ENCODE peak calls at places on chromosomes 13 and 19, in eight cellular contexts. K, H, B, Z, G, T, S and W are unnamed samples.

GRCh38 chr13:97855570-97855970 is 97.9 kb upstream of the IPO5 start:
- DNase-seq in K (peak; percentile 76), H (peak; percentile 87), B (peak; percentile 40), Z (peak; percentile 62), G (peak; percentile 92), T (peak; percentile 10), S (peak; percentile 37), W (no peak)

GRCh38 chr13:73722120-73722519 is 412.1 kb downstream of the KLF12 start:
- DNase-seq in K (peak; percentile 42), H (no peak), B (no peak), Z (no peak), G (peak; percentile 58), T (no peak), S (no peak), W (no peak)

GRCh38 chr13:25967144-25967543 is 84.7 kb downstream of the SHISA2 start:
- DNase-seq in K (no peak), H (no peak), B (no peak), Z (no peak), G (no peak), T (no peak), S (no peak), W (no peak)

GRCh38 chr13:81986308-81986707 is 1645.4 kb upstream of the SPRY2 start:
- DNase-seq in K (no peak), H (no peak), B (no peak), Z (no peak), G (peak; percentile 32), T (no peak), S (no peak), W (no peak)

GRCh38 chr13:78022164-78022877 is 103.7 kb upstream of the EDNRB start:
- DNase-seq in K (peak; percentile 11), H (no peak), B (no peak), Z (peak; percentile 18), G (no peak), T (no peak), S (peak; percentile 19), W (peak; percentile 74)

GRCh38 chr19:15279326-15279904 is 47.2 kb upstream of the EPHX3 start:
- DNase-seq in K (no peak), H (no peak), B (no peak), Z (no peak), G (no peak), T (no peak), S (no peak), W (no peak)

GRCh38 chr13:73608157-73608516 is 526.1 kb downstream of the KLF12 start:
- DNase-seq in K (no peak), H (no peak), B (no peak), Z (no peak), G (no peak), T (no peak), S (no peak), W (no peak)

GRCh38 chr19:23071087-23071511 is 45.7 kb upstream of the ZNF730 start:
- DNase-seq in K (no peak), H (no peak), B (peak; percentile 31), Z (peak; percentile 22), G (peak; percentile 71), T (no peak), S (peak; percentile 20), W (no peak)

GRCh38 chr13:112333756-112334543 is 42.2 kb upstream of the SPACA7 start:
- DNase-seq in K (no peak), H (no peak), B (no peak), Z (no peak), G (no peak), T (no peak), S (no peak), W (no peak)

GRCh38 chr13:33284016-33284415 is 1.5 kb downstream of the STARD13 start:
- DNase-seq in K (no peak), H (no peak), B (no peak), Z (no peak), G (no peak), T (no peak), S (no peak), W (no peak)

GRCh38 chr19:55027472-55028337 is 10.4 kb downstream of the GP6 start:
- DNase-seq in K (no peak), H (no peak), B (no peak), Z (no peak), G (no peak), T (no peak), S (no peak), W (no peak)

GRCh38 chr13:50613356-50613831 is 230.1 kb downstream of the DLEU7 start:
- DNase-seq in K (no peak), H (no peak), B (no peak), Z (no peak), G (no peak), T (no peak), S (no peak), W (no peak)

GRCh38 chr19:13781547-13781946 is 7.3 kb downstream of the C19orf53 start:
- DNase-seq in K (peak; percentile 45), H (peak; percentile 67), B (peak; percentile 87), Z (peak; percentile 58), G (peak; percentile 91), T (no peak), S (peak; percentile 83), W (no peak)

GRCh38 chr13:36163809-36164308 is 32.7 kb upstream of the DCLK1 start:
- DNase-seq in K (peak; percentile 97), H (peak; percentile 57), B (peak; percentile 46), Z (peak; percentile 58), G (peak; percentile 21), T (no peak), S (peak; percentile 22), W (no peak)

GRCh38 chr19:11361771-11362731 is 6.8 kb downstream of the PLPPR2 start:
- DNase-seq in K (no peak), H (no peak), B (no peak), Z (no peak), G (peak; percentile 89), T (no peak), S (peak; percentile 65), W (no peak)

GRCh38 chr13:113758651-113759524 is at the start of gene TMEM255B:
- DNase-seq in K (no peak), H (peak; percentile 88), B (peak; percentile 83), Z (peak; percentile 90), G (peak; percentile 83), T (peak; percentile 63), S (peak; percentile 92), W (peak; percentile 88)

GRCh38 chr19:12997967-12998940 is 3.0 kb downstream of the NFIX start:
- DNase-seq in K (no peak), H (no peak), B (peak; percentile 36), Z (no peak), G (no peak), T (no peak), S (no peak), W (no peak)

GRCh38 chr19:1259873-1260748 is 9.0 kb upstream of the CIRBP start:
- DNase-seq in K (no peak), H (no peak), B (no peak), Z (no peak), G (no peak), T (no peak), S (peak; percentile 62), W (peak; percentile 86)

GRCh38 chr19:34269081-34269480 is 14.7 kb downstream of the GARRE1 start:
- DNase-seq in K (no peak), H (no peak), B (no peak), Z (peak; percentile 30), G (no peak), T (no peak), S (no peak), W (no peak)

GRCh38 chr13:112723771-112724170 is 33.9 kb downstream of the ATP11A start:
- DNase-seq in K (no peak), H (no peak), B (no peak), Z (no peak), G (no peak), T (no peak), S (no peak), W (no peak)

GRCh38 chr13:38566526-38566925 is 120.4 kb upstream of the FREM2 start:
- DNase-seq in K (no peak), H (no peak), B (no peak), Z (no peak), G (no peak), T (no peak), S (no peak), W (no peak)

GRCh38 chr13:34076943-34077703 is 259.2 kb downstream of the RFC3 start:
- DNase-seq in K (peak; percentile 5), H (peak; percentile 10), B (no peak), Z (no peak), G (peak; percentile 55), T (no peak), S (no peak), W (no peak)

GRCh38 chr13:23202383-23202782 is 21.6 kb downstream of the SGCG start:
- DNase-seq in K (no peak), H (no peak), B (no peak), Z (no peak), G (no peak), T (no peak), S (no peak), W (no peak)

GRCh38 chr13:72590091-72590490 is 137.3 kb downstream of the MZT1 start:
- DNase-seq in K (no peak), H (no peak), B (no peak), Z (no peak), G (no peak), T (no peak), S (no peak), W (no peak)

GRCh38 chr13:99434258-99434788 is 66.9 kb upstream of the TM9SF2 start:
- DNase-seq in K (no peak), H (no peak), B (no peak), Z (no peak), G (peak; percentile 73), T (no peak), S (no peak), W (no peak)

GRCh38 chr19:36030264-36031148 is 2.2 kb downstream of the CLIP3 start:
- DNase-seq in K (no peak), H (no peak), B (no peak), Z (no peak), G (peak; percentile 29), T (no peak), S (no peak), W (no peak)
- TF ChIP-seq CTCF in K (peak; percentile 9), H (peak; percentile 29), B (no peak), Z (no peak), G (peak; percentile 19), T (no peak), S (no peak), W (no peak)

DNA sequence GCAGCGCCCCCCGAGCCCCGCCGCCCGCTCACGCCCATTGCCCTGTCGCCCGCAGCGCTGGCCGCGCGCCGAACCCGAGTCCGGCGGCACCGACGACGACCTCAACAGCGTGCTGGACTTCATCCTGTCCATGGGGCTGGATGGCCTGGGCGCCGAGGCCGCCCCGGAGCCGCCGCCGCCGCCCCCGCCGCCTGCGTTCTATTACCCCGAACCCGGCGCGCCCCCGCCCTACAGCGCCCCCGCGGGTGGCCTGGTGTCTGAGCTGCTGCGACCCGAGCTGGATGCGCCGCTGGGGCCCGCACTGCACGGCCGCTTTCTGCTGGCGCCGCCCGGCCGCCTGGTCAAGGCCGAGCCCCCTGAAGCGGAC is 518 bp downstream of the KLF2 start:
- DNase-seq in K (no peak), H (peak; percentile 56), B (no peak), Z (peak; percentile 40), G (peak; percentile 71), T (peak; percentile 33), S (peak; percentile 44), W (no peak)
- TF ChIP-seq CTCF in K (no peak), H (peak; percentile 8), B (peak; percentile 7), Z (no peak), G (peak; percentile 26), T (peak; percentile 34), S (no peak), W (no peak)

GRCh38 chr13:109856350-109856749 is 70.0 kb upstream of the IRS2 start:
- DNase-seq in K (no peak), H (no peak), B (no peak), Z (no peak), G (no peak), T (no peak), S (no peak), W (no peak)
- TF ChIP-seq CTCF in K (no peak), H (no peak), B (no peak), Z (no peak), G (no peak), T (no peak), S (no peak), W (no peak)

GRCh38 chr19:32677657-32678056 is 2.0 kb downstream of the RGS9BP start:
- DNase-seq in K (no peak), H (peak; percentile 29), B (no peak), Z (no peak), G (peak; percentile 54), T (no peak), S (no peak), W (no peak)
- TF ChIP-seq CTCF in K (no peak), H (no peak), B (no peak), Z (no peak), G (no peak), T (no peak), S (no peak), W (no peak)